ENCODE peak calls at places on chromosomes 3 and 15, in nine cellular contexts. U is HCEC 1CT; M is MG63; C is T-helper 17 cell; R is bronchial epithelial cell; A is C1 segment of cervical spinal cord; E is iPS-NIHi11; I is NCI-H510A treated with DMSO at 0.1 percent for 48 hours; K is activated CD4-positive, alpha-beta memory T cell treated with anti-CD3 and anti-CD28 coated beads, Interleukin-2, amount 10 ng/mL, durations not matched to agents 7 days and 5 days. B is an unnamed sample.

GRCh38 chr15:32993285-32993684 is 201.2 kb downstream of the FMN1 start:
- DNase-seq in A (no peak), K (no peak), R (peak), M (no peak), E (no peak), C (no peak), I (no peak), U (peak), B (no peak)

GRCh38 chr3:194083253-194084224 is 52.4 kb upstream of the HES1 start:
- DNase-seq in C (no peak), R (no peak), U (no peak), K (no peak), A (no peak), E (no peak), I (no peak), M (peak), B (no peak)

GRCh38 chr3:123469323-123469995 is 20.6 kb upstream of the ADCY5 start:
- DNase-seq in M (no peak), A (no peak), R (no peak), E (no peak), C (no peak), I (no peak), U (no peak), K (no peak), B (no peak)

GRCh38 chr3:149738891-149739290 is 13.4 kb downstream of the COMMD2 start:
- DNase-seq in M (no peak), U (no peak), C (no peak), K (no peak), E (no peak), A (no peak), I (no peak), R (peak), B (no peak)

GRCh38 chr3:170830580-170830979 is 39.4 kb downstream of the RPL22L1 start:
- DNase-seq in M (no peak), K (no peak), A (no peak), E (no peak), C (no peak), I (no peak), U (no peak), R (no peak), B (no peak)

GRCh38 chr15:25169318-25169717 is 214.5 kb downstream of the SNRPN start:
- DNase-seq in K (no peak), I (no peak), R (no peak), M (no peak), A (no peak), U (no peak), C (no peak), E (no peak), B (no peak)

GRCh38 chr15:93467327-93467726 is 378.3 kb upstream of the RGMA start:
- DNase-seq in M (peak), C (no peak), R (peak), E (no peak), U (no peak), A (peak), K (no peak), I (peak), B (no peak)

GRCh38 chr3:195849322-195850074 is 37.8 kb upstream of the MUC4 start:
- DNase-seq in R (no peak), C (no peak), E (peak), K (no peak), A (no peak), M (no peak), U (no peak), I (peak), B (no peak)

GRCh38 chr15:65355173-65355982 is 22.4 kb downstream of the IGDCC3 start:
- DNase-seq in M (no peak), R (no peak), C (no peak), K (no peak), E (peak), I (peak), U (no peak), A (peak), B (no peak)

GRCh38 chr15:43903864-43904290 is 77.1 kb downstream of the WDR76 start:
- DNase-seq in E (peak), R (peak), U (peak), K (peak), M (peak), C (peak), I (no peak), A (peak), B (peak)

GRCh38 chr3:143327388-143327787 is 207.8 kb downstream of the CHST2 start:
- DNase-seq in M (no peak), E (no peak), K (no peak), I (no peak), C (no peak), A (no peak), U (peak), R (peak), B (no peak)

GRCh38 chr15:68640791-68641331 is 62.1 kb downstream of the CORO2B start:
- DNase-seq in E (no peak), I (peak), R (peak), A (peak), K (no peak), U (no peak), M (no peak), C (no peak), B (no peak)

GRCh38 chr3:194517333-194517732 is 30.5 kb upstream of the ATP13A3 start:
- DNase-seq in A (no peak), E (no peak), M (peak), C (no peak), R (no peak), K (no peak), U (no peak), I (no peak), B (no peak)

GRCh38 chr15:74060251-74060650 is 22.1 kb downstream of the GOLGA6A start:
- DNase-seq in R (no peak), E (no peak), I (no peak), K (peak), C (no peak), A (no peak), M (no peak), U (no peak), B (no peak)